ENCODE peak calls at places on chromosomes 6 and 20, in four cellular contexts. L, P, D and U are unnamed samples. For H3K4me1, the result is how much of the 10 kb centered on the place peaks cover.

GRCh38 chr6:26065952-26066380 is 21.3 kb upstream of the HFE start:
- DNase-seq in L (peak), P (peak), D (peak), U (peak)

GRCh38 chr20:45355209-45355608 is 7.0 kb upstream of the SDC4 start:
- DNase-seq in L (peak), P (no peak), D (no peak), U (no peak)

GRCh38 chr20:42110301-42110700 is 492.1 kb upstream of the CHD6 start:
- DNase-seq in L (no peak), P (no peak), D (no peak), U (no peak)

GRCh38 chr20:55855052-55855451 is 150.3 kb downstream of the CBLN4 start:
- DNase-seq in L (no peak), P (no peak), D (no peak), U (no peak)

GRCh38 chr6:159984268-159984786 is 15.4 kb downstream of the IGF2R start:
- DNase-seq in L (peak), P (no peak), D (no peak), U (no peak)

GRCh38 chr20:59365611-59366284 is 65.3 kb downstream of the EDN3 start:
- DNase-seq in L (no peak), P (peak), D (peak), U (no peak)

GRCh38 chr20:12180107-12180661 is 262.5 kb downstream of the BTBD3 start:
- DNase-seq in L (no peak), P (no peak), D (no peak), U (no peak)

GRCh38 chr6:9647599-9647998 is 767.3 kb downstream of the TFAP2A start:
- DNase-seq in L (peak), P (no peak), D (no peak), U (no peak)

GRCh38 chr20:1505361-1505760 is 14.1 kb upstream of the SIRPB2 start:
- DNase-seq in L (peak), P (no peak), D (no peak), U (no peak)

GRCh38 chr6:3532296-3532916 is 75.6 kb upstream of the SLC22A23 start:
- DNase-seq in L (no peak), P (no peak), D (no peak), U (no peak)

GRCh38 chr6:1574895-1575212 is 34.9 kb upstream of the FOXC1 start:
- DNase-seq in L (no peak), P (no peak), D (no peak), U (no peak)

GRCh38 chr6:33684428-33684896 is 27.0 kb downstream of the UQCC2 start:
- DNase-seq in L (no peak), P (no peak), D (no peak), U (no peak)

GRCh38 chr6:132751306-132751705 is 6.4 kb downstream of the VNN2 start:
- DNase-seq in L (no peak), P (no peak), D (no peak), U (no peak)

GRCh38 chr20:38649275-38649891 is 47.8 kb downstream of the ARHGAP40 start:
- DNase-seq in L (peak), P (no peak), D (peak), U (no peak)

GRCh38 chr6:142845624-142846458 is 99.1 kb downstream of the HIVEP2 start:
- DNase-seq in L (peak), P (peak), D (peak), U (peak)

GRCh38 chr6:46921731-46922130 is at the start of gene ADGRF5:
- DNase-seq in L (no peak), P (peak), D (no peak), U (no peak)

GRCh38 chr6:145015739-145016558 is 719.4 kb downstream of the EPM2A start:
- DNase-seq in L (peak), P (no peak), D (peak), U (peak)

GRCh38 chr20:13222319-13222716 is 1.2 kb downstream of the ISM1 start:
- DNase-seq in L (no peak), P (peak), D (no peak), U (no peak)

GRCh38 chr6:5998236-5998635 is 8.5 kb downstream of the NRN1 start:
- DNase-seq in L (peak), P (no peak), D (no peak), U (no peak)

GRCh38 chr20:50724851-50725721 is 6.3 kb upstream of the PARD6B start:
- DNase-seq in L (peak), P (peak), D (peak), U (peak)

GRCh38 chr20:50673831-50674825 is 17.2 kb downstream of the RIPOR3 start:
- DNase-seq in L (no peak), P (no peak), D (no peak), U (no peak)

GRCh38 chr20:53699085-53699717 is 105.6 kb upstream of the ZNF217 start:
- DNase-seq in L (no peak), P (no peak), D (no peak), U (no peak)

GRCh38 chr6:142944126-142945066 is 580 bp downstream of the HIVEP2 start:
- DNase-seq in L (peak), P (peak), D (peak), U (peak)

DNA sequence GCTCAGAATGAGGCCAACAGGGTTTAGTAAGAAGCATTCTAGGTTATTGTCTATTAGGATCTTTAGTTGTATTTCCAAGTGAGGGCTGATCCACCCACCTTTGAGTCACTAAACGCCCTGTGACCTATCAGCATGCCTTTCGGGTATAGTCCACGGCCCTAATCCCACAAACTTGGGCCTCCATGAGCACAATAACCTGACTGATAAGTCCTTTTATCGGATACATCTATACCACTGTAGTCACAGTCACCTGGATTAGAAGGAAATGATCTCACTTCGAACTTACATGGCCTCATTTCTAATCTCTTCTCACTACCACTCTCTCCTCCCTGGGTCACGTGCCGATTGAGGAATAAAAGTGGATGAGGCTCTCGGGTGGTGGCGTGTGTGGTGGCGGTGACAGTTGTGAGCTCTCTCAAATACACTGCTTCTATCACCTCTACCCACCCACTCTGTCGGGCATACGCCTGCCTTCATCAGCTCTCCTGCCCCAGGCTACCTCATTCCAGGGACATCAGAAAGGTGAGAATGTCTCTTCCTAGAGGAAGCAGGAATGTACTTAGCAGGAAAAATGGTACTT is 65.2 kb downstream of the TRAM2 start:
- DNase-seq in L (peak), P (no peak), D (no peak), U (no peak)
- H3K4me1 ChIP-seq in L (half or more), P (under half), D (under half), U (under half)

DNA sequence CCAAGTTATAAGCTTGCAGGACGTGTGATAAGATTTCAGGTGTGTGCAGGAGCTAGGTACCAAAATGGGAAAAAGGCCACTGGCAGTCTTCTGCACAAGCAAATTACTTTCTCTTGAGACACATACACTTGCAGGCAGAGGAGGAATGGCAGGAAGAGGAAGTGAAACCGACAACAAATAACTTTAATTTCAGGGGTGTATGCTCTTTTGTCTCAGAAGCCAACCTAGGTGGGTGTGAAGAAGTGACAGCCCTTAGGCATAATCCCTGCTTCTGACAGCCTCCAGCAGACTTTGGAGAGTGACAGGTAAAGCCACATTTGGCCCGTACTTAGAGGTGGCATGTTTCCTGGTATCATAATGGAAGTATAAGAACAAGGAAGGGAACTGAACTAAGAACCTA is 118.8 kb upstream of the TRAF3IP2 start:
- DNase-seq in L (no peak), P (no peak), D (no peak), U (no peak)
- H3K4me1 ChIP-seq in L (half or more), P (under half), D (under half), U (under half)

DNA sequence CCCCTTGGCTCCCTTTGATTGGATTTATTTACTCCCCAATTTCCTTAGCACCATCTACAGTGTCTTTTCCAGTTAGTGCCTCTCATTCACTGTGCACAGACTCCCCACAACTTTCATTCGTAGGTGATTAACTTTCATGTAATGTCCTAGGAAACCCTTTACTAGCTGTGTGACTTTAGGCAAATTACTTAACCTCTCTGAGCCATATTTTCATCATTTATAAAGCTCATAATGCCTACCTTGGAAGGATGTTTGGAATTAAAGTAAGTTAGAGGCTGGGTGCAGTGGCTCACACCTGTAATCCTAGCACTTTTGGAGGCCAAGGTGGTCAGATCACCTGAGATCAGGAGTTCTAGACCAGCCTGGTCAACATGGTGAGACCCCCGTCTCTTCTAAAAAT is 20.1 kb downstream of the C6orf15 start:
- DNase-seq in L (no peak), P (no peak), D (no peak), U (no peak)
- H3K4me1 ChIP-seq in L (under half), P (under half), D (under half), U (under half)

GRCh38 chr6:7153807-7154206 is 46.0 kb downstream of the RREB1 start:
- DNase-seq in L (no peak), P (no peak), D (no peak), U (no peak)

GRCh38 chr6:7148100-7148822 is 40.5 kb downstream of the RREB1 start:
- DNase-seq in L (peak), P (no peak), D (no peak), U (no peak)

GRCh38 chr6:7152467-7152866 is 44.7 kb downstream of the RREB1 start:
- DNase-seq in L (no peak), P (peak), D (no peak), U (no peak)

GRCh38 chr6:7151381-7151780 is 43.6 kb downstream of the RREB1 start:
- DNase-seq in L (no peak), P (no peak), D (peak), U (no peak)

GRCh38 chr6:7150381-7151064 is 42.8 kb downstream of the RREB1 start:
- DNase-seq in L (no peak), P (peak), D (peak), U (no peak)
- H3K4me1 ChIP-seq in L (half or more), P (half or more), D (half or more), U (under half)

DNA sequence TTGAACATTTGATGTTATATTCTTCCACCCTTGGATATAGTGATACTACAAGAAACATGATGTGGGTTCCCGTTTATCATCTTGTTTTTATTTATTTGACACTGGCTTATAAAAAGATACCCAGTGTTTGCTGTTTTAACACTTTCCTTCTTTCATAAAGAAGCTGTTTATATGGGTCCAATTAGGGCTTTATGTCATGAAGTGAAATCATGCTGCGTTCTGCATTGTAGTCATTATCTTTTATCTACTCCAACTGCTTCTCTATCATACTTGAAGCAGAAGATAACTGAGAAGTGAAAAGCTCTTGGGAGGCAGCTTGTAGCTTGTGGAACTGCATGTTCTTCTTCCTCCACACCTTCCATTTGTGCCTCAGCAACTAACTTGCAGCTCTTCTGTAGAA is 57.8 kb downstream of the GPX5 start:
- DNase-seq in L (no peak), P (no peak), D (no peak), U (no peak)
- H3K4me1 ChIP-seq in L (under half), P (under half), D (under half), U (under half)

DNA sequence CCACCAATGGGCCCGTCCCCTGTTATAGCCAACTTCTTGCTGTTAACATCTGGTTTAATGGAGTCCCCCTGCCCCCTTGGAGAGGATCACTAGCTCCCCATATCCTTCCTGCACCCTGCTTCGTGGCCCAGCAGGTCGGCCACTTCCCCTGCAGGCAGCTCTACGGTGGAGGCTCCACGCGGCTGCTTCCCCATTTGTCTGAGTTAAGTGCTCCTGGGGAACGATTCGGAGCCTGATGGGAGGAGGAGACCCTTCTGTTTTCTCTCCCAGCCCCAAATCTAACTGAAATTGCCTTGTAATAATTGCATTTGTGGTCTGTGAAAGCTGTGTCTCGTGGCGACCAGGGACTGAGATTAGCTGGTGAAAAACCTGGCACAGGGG is 74.6 kb downstream of the SULF2 start:
- DNase-seq in L (no peak), P (no peak), D (no peak), U (no peak)
- H3K4me1 ChIP-seq in L (under half), P (under half), D (under half), U (under half)

GRCh38 chr6:35328108-35328723 is 14.1 kb upstream of the PPARD start:
- DNase-seq in L (no peak), P (no peak), D (no peak), U (no peak)
- H3K4me1 ChIP-seq in L (under half), P (under half), D (under half), U (under half)

DNA sequence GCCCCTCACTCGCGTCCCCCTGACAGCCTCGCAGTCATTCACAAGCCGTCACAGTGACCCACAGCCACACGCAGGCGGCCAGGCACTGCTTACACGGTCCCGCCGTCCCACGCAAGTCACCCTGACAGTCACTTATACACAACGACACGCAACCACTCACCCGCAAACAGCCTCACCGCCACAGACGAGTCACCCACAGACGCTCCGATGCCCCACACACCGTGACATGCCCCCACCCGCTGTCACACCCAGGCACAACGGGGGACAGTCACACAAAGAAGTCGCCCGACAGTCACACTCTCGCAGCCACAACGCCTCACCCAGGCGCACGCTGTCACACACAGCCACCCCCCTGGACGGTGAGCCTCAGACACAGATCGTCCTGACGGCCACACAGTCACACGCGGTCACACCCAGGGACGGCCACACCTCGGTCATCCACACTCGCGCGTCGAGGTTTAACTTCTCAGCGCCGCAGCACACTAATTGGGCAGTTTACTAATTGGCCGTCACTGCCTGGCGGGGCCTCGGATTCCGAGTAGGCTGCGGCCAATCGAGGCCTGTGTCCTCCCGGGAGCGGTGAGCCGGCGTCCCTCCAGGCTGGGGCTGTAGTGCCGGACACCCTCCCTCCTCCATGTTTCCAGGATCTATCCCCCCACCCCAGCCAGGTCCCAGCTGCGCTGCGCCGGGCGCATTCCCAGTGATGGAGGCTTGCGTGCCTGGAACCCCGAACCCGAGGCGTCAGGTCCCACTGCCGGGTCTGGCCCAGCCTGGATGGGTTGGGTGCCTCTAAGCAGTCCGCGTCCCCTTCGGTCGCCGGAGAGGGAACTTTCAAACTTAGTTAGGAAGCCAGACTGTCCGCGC is 789 bp downstream of the TOX2 start:
- DNase-seq in L (peak), P (no peak), D (no peak), U (peak)
- H3K4me1 ChIP-seq in L (under half), P (under half), D (under half), U (under half)